ENCODE peak calls at places on chromosomes 16 and 17, in five cellular contexts. Q, U, I, K and P are unnamed samples.
A peak's percentile ranks its signal among the peaks of the same experiment; 100 is the strongest.

GRCh38 chr17:55421179-55421934 is at the start of gene MMD:
- DNase-seq in Q (no peak), U (no peak), I (peak; percentile 69), K (no peak), P (peak; percentile 86)

GRCh38 chr16:89922477-89922883 is 662 bp upstream of the TUBB3 start:
- DNase-seq in Q (peak; percentile 94), U (peak; percentile 88), I (peak; percentile 94), K (peak; percentile 82), P (peak; percentile 75)

GRCh38 chr17:78313735-78314648 is 45.9 kb downstream of the SOCS3 start:
- DNase-seq in Q (peak; percentile 95), U (peak; percentile 57), I (peak; percentile 94), K (peak; percentile 92), P (peak; percentile 95)

GRCh38 chr17:44648963-44649362 is 7.3 kb upstream of the MEIOC start:
- DNase-seq in Q (no peak), U (no peak), I (no peak), K (no peak), P (no peak)

GRCh38 chr16:60608971-60609370 is 1427.3 kb downstream of the CDH8 start:
- DNase-seq in Q (no peak), U (no peak), I (no peak), K (no peak), P (no peak)

GRCh38 chr17:30824002-30824355 is 513 bp downstream of the CRLF3 start:
- DNase-seq in Q (peak; percentile 70), U (no peak), I (peak; percentile 22), K (no peak), P (peak; percentile 68)

GRCh38 chr17:40551091-40551873 is 14.0 kb downstream of the CCR7 start:
- DNase-seq in Q (no peak), U (peak; percentile 100), I (peak; percentile 69), K (no peak), P (no peak)

GRCh38 chr16:23317266-23317661 is 15.2 kb downstream of the SCNN1B start:
- DNase-seq in Q (no peak), U (no peak), I (no peak), K (no peak), P (no peak)

GRCh38 chr17:81400154-81400938 is 5.1 kb downstream of the BAHCC1 start:
- DNase-seq in Q (peak; percentile 83), U (no peak), I (no peak), K (no peak), P (no peak)

GRCh38 chr17:81397314-81398169 is 2.3 kb downstream of the BAHCC1 start:
- DNase-seq in Q (peak; percentile 97), U (peak; percentile 93), I (peak; percentile 84), K (no peak), P (peak; percentile 88)

GRCh38 chr17:81398170-81398854 is 3.1 kb downstream of the BAHCC1 start:
- DNase-seq in Q (peak; percentile 80), U (no peak), I (peak; percentile 76), K (no peak), P (peak; percentile 68)

GRCh38 chr17:81399481-81400153 is 4.4 kb downstream of the BAHCC1 start:
- DNase-seq in Q (no peak), U (no peak), I (no peak), K (no peak), P (peak; percentile 82)

GRCh38 chr17:81398855-81399451 is 3.7 kb downstream of the BAHCC1 start:
- DNase-seq in Q (peak; percentile 48), U (no peak), I (no peak), K (no peak), P (no peak)
- H3K4me2 ChIP-seq in Q (peak overlapping the region; percentile 93), U (peak overlapping the region; percentile 90), I (peak overlapping the region; percentile 95), K (peak overlapping the region; percentile 78), P (peak overlapping the region; percentile 93)

GRCh38 chr17:50212121-50212843 is 10.9 kb upstream of the COL1A1 start:
- DNase-seq in Q (no peak), U (no peak), I (peak; percentile 70), K (no peak), P (peak; percentile 25)
- H3K4me2 ChIP-seq in Q (no peak overlapping the region), U (no peak overlapping the region), I (peak overlapping the region; percentile 66), K (no peak overlapping the region), P (peak overlapping the region; percentile 93)

GRCh38 chr17:73307130-73307529 is 4.7 kb downstream of the CDC42EP4 start:
- DNase-seq in Q (no peak), U (no peak), I (no peak), K (no peak), P (no peak)
- H3K4me2 ChIP-seq in Q (no peak overlapping the region), U (peak overlapping the region; percentile 14), I (peak overlapping the region; percentile 94), K (peak overlapping the region; percentile 83), P (peak overlapping the region; percentile 98)

DNA sequence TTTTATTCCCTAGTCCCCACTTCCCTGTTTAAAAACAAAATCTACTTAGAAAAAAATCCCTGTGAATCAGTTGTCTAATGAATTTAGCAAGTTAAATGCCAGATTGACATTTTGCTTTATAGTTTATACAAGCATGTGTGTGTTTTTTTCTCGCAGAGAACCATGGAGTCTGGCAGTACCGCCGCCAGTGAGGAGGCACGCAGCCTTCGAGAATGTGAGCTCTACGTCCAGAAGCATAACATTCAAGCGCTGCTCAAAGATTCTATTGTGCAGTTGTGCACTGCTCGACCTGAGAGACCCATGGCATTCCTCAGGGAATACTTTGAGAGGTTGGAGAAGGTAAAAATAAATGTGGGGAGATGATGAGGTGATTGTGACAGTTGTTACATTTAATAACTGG is 3.0 kb downstream of the PRKAR1A start:
- DNase-seq in Q (no peak), U (no peak), I (no peak), K (no peak), P (no peak)
- H3K4me2 ChIP-seq in Q (no peak overlapping the region), U (peak overlapping the region; percentile 86), I (peak overlapping the region; percentile 84), K (no peak overlapping the region), P (peak overlapping the region; percentile 96)

GRCh38 chr17:32568673-32569072 is 81.9 kb downstream of the CDK5R1 start:
- DNase-seq in Q (no peak), U (no peak), I (no peak), K (no peak), P (no peak)

GRCh38 chr17:32569171-32570080 is 82.6 kb downstream of the CDK5R1 start:
- DNase-seq in Q (peak; percentile 73), U (no peak), I (no peak), K (no peak), P (no peak)

GRCh38 chr17:32567511-32567910 is 80.7 kb downstream of the CDK5R1 start:
- DNase-seq in Q (no peak), U (no peak), I (no peak), K (no peak), P (no peak)

GRCh38 chr17:32567086-32567485 is 80.3 kb downstream of the CDK5R1 start:
- DNase-seq in Q (no peak), U (no peak), I (no peak), K (no peak), P (no peak)

DNA sequence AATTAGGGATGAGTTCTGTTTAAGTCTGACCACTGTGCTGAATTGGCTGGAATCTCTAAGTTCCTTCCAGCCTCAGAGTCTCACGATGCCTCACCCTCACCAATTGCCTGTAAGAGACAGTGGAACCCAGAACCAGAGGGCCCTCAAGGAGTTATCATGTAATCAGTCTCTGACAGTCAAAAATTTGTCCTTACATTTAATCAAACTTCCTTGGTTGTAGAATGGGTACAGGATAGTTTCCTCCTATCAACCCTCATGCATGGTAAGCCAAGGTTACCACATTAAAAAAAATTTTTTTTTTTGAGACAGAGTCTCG is 83.2 kb downstream of the CDK5R1 start:
- DNase-seq in Q (no peak), U (no peak), I (no peak), K (no peak), P (no peak)
- H3K4me2 ChIP-seq in Q (no peak overlapping the region), U (no peak overlapping the region), I (no peak overlapping the region), K (no peak overlapping the region), P (no peak overlapping the region)

GRCh38 chr17:49972486-49973270 is 3.7 kb downstream of the DLX4 start:
- DNase-seq in Q (peak; percentile 65), U (no peak), I (no peak), K (no peak), P (no peak)
- H3K4me2 ChIP-seq in Q (peak overlapping the region; percentile 81), U (peak overlapping the region; percentile 78), I (peak overlapping the region; percentile 76), K (no peak overlapping the region), P (peak overlapping the region; percentile 43)

GRCh38 chr17:67471118-67471517 is 94.0 kb downstream of the PITPNC1 start:
- DNase-seq in Q (no peak), U (no peak), I (no peak), K (no peak), P (no peak)

GRCh38 chr17:67466251-67466650 is 89.2 kb downstream of the PITPNC1 start:
- DNase-seq in Q (no peak), U (no peak), I (no peak), K (no peak), P (no peak)

GRCh38 chr17:67474081-67474661 is 97.1 kb downstream of the PITPNC1 start:
- DNase-seq in Q (peak; percentile 68), U (no peak), I (no peak), K (no peak), P (no peak)

GRCh38 chr17:67467500-67468481 is 90.7 kb downstream of the PITPNC1 start:
- DNase-seq in Q (no peak), U (no peak), I (no peak), K (no peak), P (peak; percentile 73)

GRCh38 chr17:67469208-67469980 is 92.3 kb downstream of the PITPNC1 start:
- DNase-seq in Q (no peak), U (peak; percentile 36), I (peak; percentile 34), K (no peak), P (peak; percentile 84)
- H3K4me2 ChIP-seq in Q (no peak overlapping the region), U (peak overlapping the region; percentile 57), I (peak overlapping the region; percentile 47), K (peak overlapping the region; percentile 34), P (no peak overlapping the region)